ENCODE peak calls at places on chromosomes 12 and 14, in four cellular contexts. K is mesenchymal stem cell, W is right lobe of liver, L is heart left ventricle. O is an unnamed sample. For H3K4me1, the result is how much of the 10 kb centered on the place peaks cover.

GRCh38 chr12:11765817-11766794 is 116.6 kb downstream of the ETV6 start:
- DNase-seq in K (peak), W (no peak), L (peak), O (no peak)

GRCh38 chr12:76698966-76699365 is 64.9 kb upstream of the ZDHHC17 start:
- DNase-seq in K (no peak), W (no peak), L (no peak), O (no peak)

GRCh38 chr14:50186088-50186487 is 45.3 kb downstream of the SOS2 start:
- DNase-seq in K (no peak), W (no peak), L (no peak), O (no peak)

GRCh38 chr14:60965402-60965801 is 15.5 kb downstream of the TRMT5 start:
- DNase-seq in K (peak), W (no peak), L (no peak), O (no peak)

GRCh38 chr12:47022296-47022695 is 57.1 kb upstream of the PCED1B start:
- DNase-seq in K (peak), W (no peak), L (no peak), O (no peak)

GRCh38 chr14:69845787-69846186 is 33.4 kb upstream of the SMOC1 start:
- DNase-seq in K (no peak), W (peak), L (no peak), O (no peak)

GRCh38 chr12:6229823-6230222 is 29.6 kb downstream of the CD9 start:
- DNase-seq in K (peak), W (no peak), L (peak), O (no peak)

GRCh38 chr12:109572506-109572845 is 828 bp downstream of the MMAB start:
- DNase-seq in K (no peak), W (no peak), L (no peak), O (no peak)

GRCh38 chr14:60253649-60254048 is 4.6 kb downstream of the PPM1A start:
- DNase-seq in K (no peak), W (no peak), L (no peak), O (no peak)

GRCh38 chr14:94963051-94963450 is 193.1 kb upstream of the GSC start:
- DNase-seq in K (no peak), W (no peak), L (no peak), O (no peak)

GRCh38 chr12:18684430-18684829 is 53.4 kb downstream of the PLCZ1 start:
- DNase-seq in K (no peak), W (no peak), L (no peak), O (no peak)

GRCh38 chr12:107386569-107386968 is 293.2 kb upstream of the CRY1 start:
- DNase-seq in K (no peak), W (no peak), L (no peak), O (no peak)

GRCh38 chr12:102980350-102980749 is 22.9 kb downstream of the ASCL1 start:
- DNase-seq in K (no peak), W (no peak), L (no peak), O (no peak)

GRCh38 chr14:31998220-31998559 is 78.9 kb upstream of the ARHGAP5 start:
- DNase-seq in K (no peak), W (no peak), L (no peak), O (no peak)

GRCh38 chr12:130633771-130634170 is 82.3 kb downstream of the RIMBP2 start:
- DNase-seq in K (no peak), W (no peak), L (no peak), O (peak)

GRCh38 chr14:67618617-67619063 is 1.1 kb upstream of the ARG2 start:
- DNase-seq in K (peak), W (no peak), L (no peak), O (no peak)

GRCh38 chr12:123043536-123044001 is 63.1 kb downstream of the ARL6IP4 start:
- DNase-seq in K (peak), W (peak), L (peak), O (peak)

GRCh38 chr14:104235686-104236085 is 97.3 kb downstream of the KIF26A start:
- DNase-seq in K (no peak), W (no peak), L (no peak), O (no peak)

GRCh38 chr14:24430682-24431568 is 1.2 kb downstream of the KHNYN start:
- DNase-seq in K (peak), W (no peak), L (peak), O (peak)

GRCh38 chr14:104239866-104240301 is 101.5 kb downstream of the KIF26A start:
- DNase-seq in K (no peak), W (peak), L (no peak), O (no peak)

GRCh38 chr12:124663771-124664366 is 96.5 kb upstream of the NCOR2 start:
- DNase-seq in K (peak), W (no peak), L (no peak), O (no peak)

GRCh38 chr12:49359671-49360070 is 7.6 kb upstream of the SPATS2 start:
- DNase-seq in K (no peak), W (no peak), L (no peak), O (no peak)

GRCh38 chr12:125299840-125300239 is 234.6 kb downstream of the AACS start:
- DNase-seq in K (no peak), W (no peak), L (no peak), O (no peak)

GRCh38 chr14:105682956-105683570 is 156.7 kb downstream of the TMEM121 start:
- DNase-seq in K (no peak), W (no peak), L (no peak), O (no peak)

GRCh38 chr14:34465069-34465859 is 3.2 kb upstream of the SPTSSA start:
- DNase-seq in K (peak), W (no peak), L (no peak), O (no peak)

GRCh38 chr14:60695327-60695726 is 28.8 kb downstream of the SIX4 start:
- DNase-seq in K (no peak), W (no peak), L (no peak), O (no peak)

GRCh38 chr12:88715673-88716072 is 135.4 kb upstream of the KITLG start:
- DNase-seq in K (no peak), W (no peak), L (no peak), O (no peak)

GRCh38 chr12:79549531-79550271 is 141.1 kb downstream of the PAWR start:
- DNase-seq in K (peak), W (no peak), L (no peak), O (no peak)

GRCh38 chr12:8819676-8819980 is 2.8 kb upstream of the A2ML1 start:
- DNase-seq in K (no peak), W (no peak), L (no peak), O (no peak)

GRCh38 chr14:104877066-104877805 is 12.2 kb downstream of the CEP170B start:
- DNase-seq in K (no peak), W (peak), L (no peak), O (no peak)

GRCh38 chr14:34965365-34965764 is 17.4 kb upstream of the SRP54 start:
- DNase-seq in K (no peak), W (no peak), L (no peak), O (no peak)

GRCh38 chr12:112716099-112717093 is 75.2 kb upstream of the RPH3A start:
- DNase-seq in K (no peak), W (no peak), L (no peak), O (no peak)

GRCh38 chr12:95859344-95859816 is 628 bp downstream of the SNRPF start:
- DNase-seq in K (peak), W (no peak), L (no peak), O (no peak)

GRCh38 chr14:92635031-92635430 is 113.4 kb downstream of the LGMN start:
- DNase-seq in K (no peak), W (no peak), L (no peak), O (no peak)

GRCh38 chr14:95197498-95198010 is 40.2 kb upstream of the DICER1 start:
- DNase-seq in K (no peak), W (no peak), L (no peak), O (no peak)

GRCh38 chr12:50569876-50570275 is 65.1 kb downstream of the DIP2B start:
- DNase-seq in K (peak), W (no peak), L (no peak), O (no peak)

GRCh38 chr12:16220120-16220519 is 57.4 kb downstream of the SLC15A5 start:
- DNase-seq in K (no peak), W (no peak), L (no peak), O (no peak)

GRCh38 chr14:64196026-64196425 is 98.1 kb downstream of the ESR2 start:
- DNase-seq in K (no peak), W (no peak), L (no peak), O (no peak)
- H3K4me1 ChIP-seq in K (under half), W (under half), L (under half), O (under half)

DNA sequence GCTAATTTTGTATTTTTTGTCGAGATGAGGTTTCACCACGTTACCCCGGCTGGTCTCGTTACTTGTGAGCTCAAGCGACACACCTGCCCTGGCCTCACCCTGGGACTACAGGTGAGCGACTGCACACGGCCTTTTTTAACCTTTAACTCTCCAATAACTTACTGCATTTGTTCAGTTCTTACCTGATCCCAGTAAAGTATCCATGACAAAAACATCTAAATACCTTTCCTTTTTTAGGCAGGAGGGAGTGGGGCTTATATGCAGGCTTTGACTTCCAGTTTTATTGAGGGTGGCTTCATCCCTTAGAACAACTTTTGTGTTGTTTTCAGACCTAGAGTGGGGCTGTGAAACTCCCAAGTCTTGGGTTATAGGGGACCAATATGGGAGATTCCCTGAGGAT is 68.3 kb downstream of the DENND5B start:
- DNase-seq in K (no peak), W (no peak), L (no peak), O (no peak)
- H3K4me1 ChIP-seq in K (under half), W (under half), L (under half), O (under half)

DNA sequence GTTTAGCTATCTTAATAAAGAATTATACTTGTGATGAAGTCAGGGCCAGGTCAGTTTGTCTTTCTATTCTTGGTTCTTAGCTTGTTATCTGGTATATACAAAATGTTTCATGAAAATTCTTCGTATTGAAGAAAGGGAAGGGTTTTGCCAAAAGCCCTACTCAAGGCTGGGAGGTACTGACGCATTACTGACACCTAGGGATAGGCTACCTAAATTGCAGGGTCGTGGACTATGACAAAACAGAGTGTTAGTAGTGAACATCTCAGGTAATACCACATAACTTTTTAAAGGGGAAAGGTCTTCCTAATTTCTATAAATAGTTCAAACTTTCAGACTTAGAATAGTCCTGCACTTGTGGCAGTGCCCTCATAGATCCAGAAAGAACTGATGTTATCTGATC is 246.3 kb downstream of the RGS6 start:
- DNase-seq in K (no peak), W (no peak), L (no peak), O (no peak)
- H3K4me1 ChIP-seq in K (under half), W (under half), L (under half), O (under half)

DNA sequence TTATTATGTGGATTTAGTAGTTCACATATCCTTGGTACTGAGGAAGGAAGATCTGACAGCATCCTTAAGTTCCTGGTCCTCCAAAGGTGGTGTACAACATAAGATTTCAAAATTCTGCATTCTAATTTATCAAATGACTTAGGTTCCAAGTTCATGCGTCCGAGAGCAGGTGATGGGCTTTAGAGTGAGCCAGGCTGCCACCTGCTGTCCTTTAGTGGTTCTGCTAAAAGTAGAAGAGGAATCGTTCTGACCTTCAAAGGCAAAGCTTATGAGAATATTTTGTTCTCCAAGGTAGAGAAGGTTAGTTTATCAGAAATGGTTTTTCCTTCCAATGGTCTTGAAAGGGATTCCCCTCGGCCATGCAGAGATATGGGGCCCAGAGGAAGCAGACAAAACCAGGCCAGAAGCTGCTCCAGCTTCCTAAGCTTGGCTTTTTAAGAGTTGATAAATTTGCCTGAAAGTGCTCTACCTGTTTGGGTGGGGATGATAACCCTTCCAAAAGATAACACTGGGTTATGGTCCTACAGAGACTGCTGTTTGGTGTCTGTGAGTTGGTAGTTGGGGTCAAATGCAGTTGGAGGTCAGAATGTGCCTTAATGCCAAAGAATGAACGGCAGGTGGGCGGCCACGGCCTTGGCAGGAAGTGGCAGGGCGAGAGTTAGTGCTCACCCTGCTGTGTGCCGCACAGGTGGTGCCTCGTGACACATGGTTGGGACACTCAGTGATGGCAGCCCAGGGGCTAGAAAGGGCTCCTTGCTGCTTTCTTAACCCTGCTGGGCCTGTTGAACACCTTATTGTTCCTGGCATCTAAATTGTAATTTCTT is 29.0 kb upstream of the LRTM2 start:
- DNase-seq in K (peak), W (no peak), L (peak), O (no peak)
- H3K4me1 ChIP-seq in K (under half), W (under half), L (under half), O (under half)

GRCh38 chr14:96578619-96579018 is 76.4 kb downstream of the PAPOLA start:
- DNase-seq in K (no peak), W (no peak), L (no peak), O (no peak)
- H3K4me1 ChIP-seq in K (under half), W (under half), L (under half), O (under half)